ENCODE peak calls at places on chromosomes 11 and 22, in eight cellular contexts. One of them, this sample, is unnamed.

GRCh38 chr11:35274909-35275807 is 136.2 kb downstream of the CD44 start:
- DNase-seq in choroid plexus epithelial cell: no peak
- DNase-seq in activated CD4-positive, CD25-positive, alpha-beta regulatory T cell: no peak
- DNase-seq in aorta: peak
- DNase-seq in A172: peak
- DNase-seq in breast epithelium: peak
- DNase-seq in AG04449: no peak
- DNase-seq in hypothalamus: peak
- DNase-seq in this sample: peak

GRCh38 chr11:105701098-105701497 is 91.2 kb downstream of the GRIA4 start:
- DNase-seq in activated CD4-positive, CD25-positive, alpha-beta regulatory T cell: no peak
- DNase-seq in A172: no peak
- DNase-seq in aorta: no peak
- DNase-seq in AG04449: no peak
- DNase-seq in hypothalamus: no peak
- DNase-seq in breast epithelium: no peak
- DNase-seq in choroid plexus epithelial cell: no peak
- DNase-seq in this sample: no peak

GRCh38 chr22:23301591-23301990 is 121.3 kb downstream of the BCR start:
- DNase-seq in A172: no peak
- DNase-seq in aorta: peak
- DNase-seq in activated CD4-positive, CD25-positive, alpha-beta regulatory T cell: no peak
- DNase-seq in AG04449: no peak
- DNase-seq in hypothalamus: no peak
- DNase-seq in choroid plexus epithelial cell: no peak
- DNase-seq in breast epithelium: no peak
- DNase-seq in this sample: no peak

GRCh38 chr22:23534851-23535717 is 45.0 kb downstream of the IGLL1 start:
- DNase-seq in AG04449: no peak
- DNase-seq in A172: no peak
- DNase-seq in hypothalamus: no peak
- DNase-seq in aorta: no peak
- DNase-seq in breast epithelium: no peak
- DNase-seq in activated CD4-positive, CD25-positive, alpha-beta regulatory T cell: no peak
- DNase-seq in choroid plexus epithelial cell: no peak
- DNase-seq in this sample: no peak

GRCh38 chr22:37101311-37102063 is 8.0 kb downstream of the TMPRSS6 start:
- DNase-seq in hypothalamus: no peak
- DNase-seq in activated CD4-positive, CD25-positive, alpha-beta regulatory T cell: no peak
- DNase-seq in AG04449: no peak
- DNase-seq in A172: no peak
- DNase-seq in aorta: no peak
- DNase-seq in choroid plexus epithelial cell: no peak
- DNase-seq in breast epithelium: no peak
- DNase-seq in this sample: no peak

GRCh38 chr11:10893713-10894112 is 35.9 kb upstream of the ZBED5 start:
- DNase-seq in breast epithelium: no peak
- DNase-seq in hypothalamus: no peak
- DNase-seq in A172: no peak
- DNase-seq in choroid plexus epithelial cell: peak
- DNase-seq in activated CD4-positive, CD25-positive, alpha-beta regulatory T cell: no peak
- DNase-seq in aorta: no peak
- DNase-seq in AG04449: no peak
- DNase-seq in this sample: no peak

GRCh38 chr11:123020968-123021367 is 39.3 kb upstream of the BSX start:
- DNase-seq in breast epithelium: no peak
- DNase-seq in choroid plexus epithelial cell: peak
- DNase-seq in aorta: no peak
- DNase-seq in A172: peak
- DNase-seq in AG04449: no peak
- DNase-seq in hypothalamus: no peak
- DNase-seq in activated CD4-positive, CD25-positive, alpha-beta regulatory T cell: no peak
- DNase-seq in this sample: no peak

GRCh38 chr11:29527391-29527936 is 489.4 kb downstream of the KCNA4 start:
- DNase-seq in breast epithelium: no peak
- DNase-seq in AG04449: peak
- DNase-seq in hypothalamus: no peak
- DNase-seq in activated CD4-positive, CD25-positive, alpha-beta regulatory T cell: no peak
- DNase-seq in choroid plexus epithelial cell: peak
- DNase-seq in aorta: no peak
- DNase-seq in A172: peak
- DNase-seq in this sample: no peak

GRCh38 chr11:78168539-78169477 is 19.6 kb downstream of the KCTD21 start:
- DNase-seq in AG04449: peak
- DNase-seq in breast epithelium: no peak
- DNase-seq in activated CD4-positive, CD25-positive, alpha-beta regulatory T cell: no peak
- DNase-seq in choroid plexus epithelial cell: peak
- DNase-seq in aorta: peak
- DNase-seq in hypothalamus: no peak
- DNase-seq in A172: peak
- DNase-seq in this sample: no peak

GRCh38 chr22:49951986-49952896 is 8.3 kb upstream of the PIM3 start:
- DNase-seq in aorta: no peak
- DNase-seq in choroid plexus epithelial cell: peak
- DNase-seq in A172: peak
- DNase-seq in activated CD4-positive, CD25-positive, alpha-beta regulatory T cell: no peak
- DNase-seq in AG04449: peak
- DNase-seq in hypothalamus: no peak
- DNase-seq in breast epithelium: no peak
- DNase-seq in this sample: no peak

GRCh38 chr22:39719559-39720450 is 149.3 kb downstream of the CACNA1I start:
- DNase-seq in breast epithelium: no peak
- DNase-seq in choroid plexus epithelial cell: peak
- DNase-seq in A172: no peak
- DNase-seq in AG04449: no peak
- DNase-seq in activated CD4-positive, CD25-positive, alpha-beta regulatory T cell: no peak
- DNase-seq in hypothalamus: no peak
- DNase-seq in aorta: no peak
- DNase-seq in this sample: no peak